ENCODE peak calls at places on chromosomes 3 and 15, in eight cellular contexts. T, W, X, L, K, E, O and H are unnamed samples.
A peak's percentile ranks its signal among the peaks of the same experiment; 100 is the strongest.

GRCh38 chr15:29570121-29570930 is 251.9 kb downstream of the TJP1 start:
- DNase-seq in K (no peak), O (no peak), L (no peak), X (no peak), W (no peak), E (no peak), T (no peak), H (no peak)

GRCh38 chr15:39195988-39196486 is 384.8 kb upstream of the THBS1 start:
- DNase-seq in T (no peak), L (peak; percentile 90), E (peak; percentile 59), O (peak; percentile 86), X (peak; percentile 80), K (no peak), W (no peak), H (no peak)

GRCh38 chr15:31269961-31270575 is 56.6 kb upstream of the KLF13 start:
- DNase-seq in W (no peak), T (no peak), L (no peak), O (no peak), X (no peak), E (no peak), K (no peak), H (no peak)

GRCh38 chr15:62758126-62758951 is 284.2 kb upstream of the TPM1 start:
- DNase-seq in L (peak; percentile 78), W (no peak), X (peak; percentile 88), K (no peak), T (no peak), O (peak; percentile 94), E (peak; percentile 76), H (peak; percentile 93)

GRCh38 chr3:150038830-150039229 is 68.1 kb upstream of the PFN2 start:
- DNase-seq in T (no peak), L (no peak), K (no peak), W (no peak), O (no peak), X (peak; percentile 38), E (no peak), H (peak; percentile 13)

GRCh38 chr3:38746641-38747040 is 69.4 kb downstream of the SCN10A start:
- DNase-seq in K (no peak), X (no peak), O (no peak), L (no peak), W (no peak), E (no peak), T (no peak), H (no peak)

GRCh38 chr15:74442604-74443003 is 8.8 kb upstream of the SEMA7A start:
- DNase-seq in T (no peak), K (no peak), W (no peak), X (no peak), E (no peak), O (no peak), L (no peak), H (no peak)

GRCh38 chr15:77985931-77986480 is 91.5 kb downstream of the TBC1D2B start:
- DNase-seq in W (no peak), X (no peak), E (no peak), L (no peak), O (no peak), T (no peak), K (no peak), H (no peak)

GRCh38 chr15:29952245-29952644 is 130.0 kb upstream of the TJP1 start:
- DNase-seq in T (peak; percentile 71), O (peak; percentile 37), L (no peak), K (no peak), X (no peak), W (no peak), E (no peak), H (no peak)